ENCODE peak calls at places on chromosome 18, in five cellular contexts. P, M, B, J and G are unnamed samples.

GRCh38 chr18:51100371-51101000 is 70.5 kb downstream of the SMAD4 start:
- DNase-seq in P (peak; percentile 14), M (no peak), J (no peak), B (no peak), G (no peak)

GRCh38 chr18:54696616-54697293 is 105.7 kb downstream of the DYNAP start:
- DNase-seq in M (no peak), J (no peak), B (no peak), P (no peak), G (peak; percentile 8)

GRCh38 chr18:48656582-48656981 is 117.8 kb downstream of the CTIF start:
- DNase-seq in M (no peak), B (peak; percentile 42), P (no peak), J (no peak), G (no peak)

GRCh38 chr18:48996041-48996440 is 45.3 kb upstream of the SMAD7 start:
- DNase-seq in M (no peak), J (no peak), B (no peak), P (no peak), G (no peak)

GRCh38 chr18:61901334-61901986 is 8.7 kb upstream of the RNF152 start:
- DNase-seq in B (peak; percentile 78), M (no peak), J (peak; percentile 59), P (peak; percentile 91), G (peak; percentile 73)

GRCh38 chr18:74963820-74964446 is 245.0 kb downstream of the PTGR3 start:
- DNase-seq in B (peak; percentile 13), J (peak; percentile 51), P (peak; percentile 76), M (no peak), G (peak; percentile 63)

GRCh38 chr18:48238206-48238605 is 171.0 kb downstream of the ZBTB7C start:
- DNase-seq in B (no peak), J (no peak), M (no peak), P (no peak), G (peak; percentile 49)

GRCh38 chr18:74282359-74283254 is 9.2 kb downstream of the CYB5A start:
- DNase-seq in J (no peak), B (no peak), M (no peak), P (peak; percentile 42), G (peak; percentile 51)

GRCh38 chr18:5051207-5051606 is 145.8 kb downstream of the AKAIN1 start:
- DNase-seq in J (no peak), M (no peak), B (no peak), P (no peak), G (no peak)

GRCh38 chr18:59200787-59201186 is 19.2 kb upstream of the GRP start:
- DNase-seq in B (no peak), M (no peak), P (peak; percentile 33), J (no peak), G (peak; percentile 21)

GRCh38 chr18:22166070-22166972 is 3.1 kb upstream of the GATA6 start:
- DNase-seq in B (peak; percentile 57), M (peak; percentile 67), J (peak; percentile 69), P (no peak), G (no peak)

GRCh38 chr18:35856178-35856577 is 116.3 kb upstream of the RMP24 start:
- DNase-seq in J (no peak), M (no peak), B (no peak), P (no peak), G (no peak)

GRCh38 chr18:59141294-59142068 is 1.8 kb downstream of the SEC11C start:
- DNase-seq in M (no peak), J (no peak), P (no peak), B (no peak), G (no peak)

GRCh38 chr18:34339155-34339554 is 114.4 kb upstream of the NOL4 start:
- DNase-seq in M (no peak), J (no peak), P (no peak), B (no peak), G (no peak)

GRCh38 chr18:77524909-77525308 is 275.3 kb downstream of the GALR1 start:
- DNase-seq in P (no peak), J (no peak), M (no peak), B (no peak), G (no peak)

GRCh38 chr18:62938006-62938405 is 222.7 kb downstream of the PHLPP1 start:
- DNase-seq in M (no peak), B (no peak), J (no peak), P (no peak), G (peak; percentile 25)

GRCh38 chr18:59067873-59068272 is 71.8 kb upstream of the SEC11C start:
- DNase-seq in J (peak; percentile 41), P (peak; percentile 73), M (no peak), B (peak; percentile 30), G (peak; percentile 56)

GRCh38 chr18:55732227-55733106 is 144.5 kb upstream of the TCF4 start:
- DNase-seq in J (no peak), B (no peak), P (no peak), M (no peak), G (no peak)

GRCh38 chr18:2325308-2325849 is 245.9 kb downstream of the METTL4 start:
- DNase-seq in B (no peak), P (no peak), M (no peak), J (no peak), G (no peak)

GRCh38 chr18:50429207-50429948 is 54.5 kb downstream of the SKA1 start:
- DNase-seq in J (no peak), M (no peak), P (peak; percentile 76), B (peak; percentile 58), G (peak; percentile 38)

GRCh38 chr18:30971338-30971956 is 71.1 kb downstream of the DSC3 start:
- DNase-seq in J (no peak), P (peak; percentile 65), M (no peak), B (peak; percentile 54), G (peak; percentile 81)

GRCh38 chr18:53909668-53910067 is 314.8 kb downstream of the MBD2 start:
- DNase-seq in P (peak; percentile 85), B (no peak), J (no peak), M (no peak), G (peak; percentile 70)

GRCh38 chr18:5879479-5879882 is 15.8 kb downstream of the TMEM200C start:
- DNase-seq in P (peak; percentile 43), B (peak; percentile 31), J (no peak), M (no peak), G (peak; percentile 58)

GRCh38 chr18:45324489-45325111 is 290.7 kb upstream of the SLC14A2 start:
- DNase-seq in P (peak; percentile 38), M (peak; percentile 37), J (no peak), B (peak; percentile 65), G (peak; percentile 36)

GRCh38 chr18:63073481-63073880 is 246.1 kb downstream of the BCL2 start:
- DNase-seq in J (no peak), M (no peak), P (no peak), B (no peak), G (peak; percentile 54)

GRCh38 chr18:6370886-6371635 is 43.6 kb downstream of the L3MBTL4 start:
- DNase-seq in J (peak; percentile 82), M (no peak), P (no peak), B (no peak), G (peak; percentile 46)

GRCh38 chr18:42781298-42781815 is 334.1 kb downstream of the RIT2 start:
- DNase-seq in P (no peak), B (peak; percentile 18), J (no peak), M (no peak), G (no peak)

GRCh38 chr18:50749945-50750344 is 69.9 kb downstream of the MRO start:
- DNase-seq in J (no peak), B (no peak), P (no peak), M (no peak), G (no peak)

GRCh38 chr18:668263-668662 is 10.8 kb downstream of the TYMS start:
- DNase-seq in M (no peak), P (no peak), J (no peak), B (no peak), G (no peak)

GRCh38 chr18:27688581-27688980 is 488.3 kb downstream of the CDH2 start:
- DNase-seq in M (no peak), B (no peak), P (no peak), J (no peak), G (no peak)

GRCh38 chr18:27685071-27685470 is 491.9 kb downstream of the CDH2 start:
- DNase-seq in M (no peak), P (no peak), B (no peak), J (no peak), G (no peak)

GRCh38 chr18:27687351-27687979 is 489.5 kb downstream of the CDH2 start:
- DNase-seq in M (no peak), J (no peak), P (no peak), B (no peak), G (no peak)

DNA sequence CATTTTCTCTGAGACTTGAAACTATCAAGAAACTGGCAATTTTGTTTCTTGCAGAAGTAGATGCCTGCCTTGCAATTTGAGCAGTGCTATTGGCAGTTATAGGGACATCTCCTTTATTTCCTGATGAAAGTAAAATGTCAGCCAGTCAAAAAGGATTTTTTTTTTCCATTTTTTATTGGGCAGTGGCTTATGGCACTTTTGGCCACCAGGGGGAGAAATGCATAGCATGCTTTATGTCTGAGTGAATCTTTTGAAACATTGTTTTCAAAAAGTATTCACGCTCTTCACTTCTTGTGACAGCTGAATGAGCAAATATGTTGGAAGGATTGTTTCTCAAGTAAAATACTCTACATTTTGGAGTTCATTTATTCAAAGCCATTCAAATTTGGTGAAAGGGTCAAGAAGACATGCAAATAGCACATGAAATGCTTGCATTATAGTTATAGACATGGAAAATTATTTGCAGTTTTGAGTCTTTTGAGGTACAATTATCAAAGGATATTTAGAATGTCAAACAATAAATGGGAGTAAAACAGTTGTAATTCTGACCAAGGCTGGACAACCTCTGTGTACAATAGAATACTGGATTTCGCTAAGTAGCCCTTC is 491.0 kb downstream of the CDH2 start:
- DNase-seq in B (peak; percentile 47), M (no peak), J (peak; percentile 36), P (peak; percentile 72), G (peak; percentile 69)
- H3K4me3 ChIP-seq in B (no peak overlapping the region), M (no peak overlapping the region), J (no peak overlapping the region), P (no peak overlapping the region), G (no peak overlapping the region)

GRCh38 chr18:7979714-7980113 is 412.6 kb downstream of the PTPRM start:
- DNase-seq in B (no peak), J (no peak), P (no peak), M (no peak), G (no peak)

GRCh38 chr18:7978834-7979233 is 411.7 kb downstream of the PTPRM start:
- DNase-seq in M (no peak), P (no peak), J (no peak), B (no peak), G (no peak)

GRCh38 chr18:7982216-7982615 is 415.1 kb downstream of the PTPRM start:
- DNase-seq in P (no peak), J (no peak), M (no peak), B (no peak), G (no peak)

GRCh38 chr18:7980661-7981060 is 413.5 kb downstream of the PTPRM start:
- DNase-seq in P (no peak), B (no peak), J (no peak), M (no peak), G (no peak)

GRCh38 chr18:7980136-7980535 is 413.0 kb downstream of the PTPRM start:
- DNase-seq in J (no peak), P (peak; percentile 80), M (no peak), B (peak; percentile 27), G (peak; percentile 5)
- TF ChIP-seq CTCF in J (no peak), P (peak; percentile 72), M (no peak), B (peak; percentile 46), G (peak; percentile 48)

GRCh38 chr18:8620845-8621244 is 11.6 kb downstream of the RAB12 start:
- DNase-seq in M (no peak), B (no peak), P (no peak), J (no peak), G (no peak)
- H3K4me3 ChIP-seq in M (no peak overlapping the region), B (no peak overlapping the region), P (peak overlapping the region; percentile 41), J (no peak overlapping the region), G (no peak overlapping the region)

DNA sequence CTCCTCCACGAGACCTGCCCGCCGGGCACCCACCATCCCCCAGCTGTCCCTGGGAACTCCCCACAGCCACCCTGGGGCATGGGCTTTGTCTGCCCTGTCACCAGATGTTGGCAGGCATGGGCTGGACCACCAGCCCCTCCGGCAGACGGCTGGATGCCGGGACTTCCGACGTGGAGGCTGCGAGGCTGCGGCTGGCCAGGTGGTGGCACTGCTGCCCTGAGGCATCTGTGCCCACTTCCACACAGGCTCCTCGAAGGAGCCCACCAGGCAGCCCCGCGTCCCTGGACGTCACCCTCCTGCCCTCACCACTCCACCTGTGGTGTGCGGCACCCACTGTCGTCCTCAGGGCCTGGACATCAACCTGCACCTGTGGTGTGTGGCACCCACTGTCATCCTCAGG is 319.9 kb upstream of the SALL3 start:
- DNase-seq in P (peak; percentile 50), B (peak; percentile 67), J (no peak), M (no peak), G (no peak)
- TF ChIP-seq CTCF in P (peak; percentile 79), B (peak; percentile 75), J (peak; percentile 25), M (peak; percentile 50), G (peak; percentile 27)